ENCODE peak calls at places on chromosome 5, in six cellular contexts. B is choroid plexus epithelial cell, N is stomach, Z is lower leg skin, C is Peyer's patch, S is fibroblast of villous mesenchyme. M is an unnamed sample.

GRCh38 chr5:115627295-115627825 is 1.5 kb upstream of the TMED7 start:
- DNase-seq in N (no peak), S (no peak), C (no peak), Z (no peak), B (no peak), M (no peak)

GRCh38 chr5:167731951-167732350 is 559.5 kb upstream of the WWC1 start:
- DNase-seq in Z (no peak), C (no peak), B (no peak), N (no peak), S (no peak), M (no peak)

GRCh38 chr5:112434650-112435049 is 15.6 kb upstream of the EPB41L4A start:
- DNase-seq in S (no peak), C (no peak), Z (no peak), B (no peak), N (no peak), M (no peak)

GRCh38 chr5:64166201-64166959 is 737 bp downstream of the RNF180 start:
- DNase-seq in S (no peak), B (no peak), Z (no peak), N (no peak), C (no peak), M (no peak)

GRCh38 chr5:81422671-81423070 is 28.7 kb upstream of the ACOT12 start:
- DNase-seq in S (peak), B (peak), N (no peak), C (no peak), Z (no peak), M (peak)

GRCh38 chr5:137245438-137245837 is 253.7 kb downstream of the SPOCK1 start:
- DNase-seq in Z (no peak), N (no peak), B (no peak), S (no peak), C (no peak), M (no peak)

GRCh38 chr5:169151051-169151805 is 149.7 kb downstream of the SLIT3 start:
- DNase-seq in S (no peak), B (no peak), C (no peak), Z (no peak), N (no peak), M (no peak)

GRCh38 chr5:110853267-110853666 is 114.5 kb downstream of the SLC25A46 start:
- DNase-seq in C (no peak), Z (no peak), S (peak), N (no peak), B (peak), M (peak)

GRCh38 chr5:33441241-33441844 is 578 bp downstream of the TARS1 start:
- DNase-seq in B (no peak), N (no peak), C (peak), S (no peak), Z (no peak), M (no peak)

GRCh38 chr5:142684508-142685031 is 1.3 kb downstream of the FGF1 start:
- DNase-seq in B (peak), C (no peak), N (no peak), S (no peak), Z (no peak), M (no peak)

GRCh38 chr5:72378636-72379289 is 58.6 kb downstream of the PTCD2 start:
- DNase-seq in S (peak), C (no peak), B (peak), N (no peak), Z (peak), M (peak)

GRCh38 chr5:2139478-2139877 is 256.8 kb upstream of the IRX4 start:
- DNase-seq in Z (no peak), C (no peak), N (no peak), B (no peak), S (no peak), M (no peak)

GRCh38 chr5:57940236-57940635 is 457.6 kb upstream of the ACTBL2 start:
- DNase-seq in N (no peak), B (no peak), S (no peak), Z (no peak), C (no peak), M (no peak)

GRCh38 chr5:134122530-134122929 is 8.0 kb downstream of the TCF7 start:
- DNase-seq in B (no peak), S (no peak), N (peak), Z (no peak), C (peak), M (no peak)

GRCh38 chr5:116970318-116970717 is 395.7 kb upstream of the SEMA6A start:
- DNase-seq in Z (no peak), N (no peak), B (peak), S (no peak), C (no peak), M (no peak)

GRCh38 chr5:101163088-101163487 is 260.0 kb upstream of the ST8SIA4 start:
- DNase-seq in N (no peak), S (no peak), Z (no peak), C (no peak), B (no peak), M (no peak)

GRCh38 chr5:141716009-141716408 is 34.0 kb upstream of the ARAP3 start:
- DNase-seq in S (no peak), Z (no peak), N (no peak), B (peak), C (no peak), M (no peak)

GRCh38 chr5:150500905-150501304 is 7.0 kb upstream of the NDST1 start:
- DNase-seq in N (no peak), S (no peak), B (no peak), Z (no peak), C (no peak), M (no peak)

GRCh38 chr5:8538813-8539212 is 669.9 kb downstream of the MTRR start:
- DNase-seq in C (no peak), B (no peak), Z (no peak), S (no peak), N (no peak), M (no peak)

GRCh38 chr5:102539598-102539997 is 40.8 kb upstream of the SLCO6A1 start:
- DNase-seq in C (no peak), N (no peak), Z (no peak), B (peak), S (no peak), M (no peak)

GRCh38 chr5:142743677-142744441 is 26.3 kb upstream of the ARHGAP26 start:
- DNase-seq in S (no peak), N (no peak), B (peak), Z (no peak), C (no peak), M (peak)

GRCh38 chr5:128121679-128122078 is 38.1 kb downstream of the SLC12A2 start:
- DNase-seq in C (no peak), Z (no peak), N (peak), S (peak), B (no peak), M (no peak)

GRCh38 chr5:144332265-144332664 is 161.6 kb downstream of the KCTD16 start:
- DNase-seq in C (no peak), S (no peak), Z (no peak), B (peak), N (no peak), M (no peak)

GRCh38 chr5:13955896-13956295 is 11.4 kb upstream of the DNAH5 start:
- DNase-seq in S (no peak), B (no peak), Z (no peak), N (no peak), C (no peak), M (no peak)

GRCh38 chr5:158421329-158421728 is 562.4 kb upstream of the CLINT1 start:
- DNase-seq in C (peak), B (no peak), Z (no peak), N (no peak), S (no peak), M (no peak)

GRCh38 chr5:94793113-94793815 is 174.8 kb downstream of the SLF1 start:
- DNase-seq in C (no peak), N (no peak), Z (no peak), B (peak), S (peak), M (peak)

GRCh38 chr5:159319363-159319762 is 10.9 kb downstream of the IL12B start:
- DNase-seq in C (no peak), B (no peak), Z (no peak), S (no peak), N (no peak), M (no peak)

GRCh38 chr5:145936401-145937131 is at the start of gene SH3RF2:
- DNase-seq in S (peak), Z (peak), N (peak), B (peak), C (no peak), M (peak)

GRCh38 chr5:139341689-139342422 is at the start of gene PAIP2:
- DNase-seq in Z (peak), S (peak), N (peak), C (peak), B (peak), M (peak)

GRCh38 chr5:139341187-139341688 is 416 bp upstream of the PAIP2 start:
- DNase-seq in N (no peak), B (no peak), Z (no peak), C (no peak), S (no peak), M (no peak)

GRCh38 chr5:139342423-139342723 is 719 bp downstream of the PAIP2 start:
- DNase-seq in C (no peak), N (no peak), B (no peak), Z (no peak), S (no peak), M (no peak)

GRCh38 chr5:139344177-139344576 is 2.5 kb downstream of the PAIP2 start:
- DNase-seq in B (no peak), N (no peak), C (no peak), S (no peak), Z (no peak), M (no peak)

DNA sequence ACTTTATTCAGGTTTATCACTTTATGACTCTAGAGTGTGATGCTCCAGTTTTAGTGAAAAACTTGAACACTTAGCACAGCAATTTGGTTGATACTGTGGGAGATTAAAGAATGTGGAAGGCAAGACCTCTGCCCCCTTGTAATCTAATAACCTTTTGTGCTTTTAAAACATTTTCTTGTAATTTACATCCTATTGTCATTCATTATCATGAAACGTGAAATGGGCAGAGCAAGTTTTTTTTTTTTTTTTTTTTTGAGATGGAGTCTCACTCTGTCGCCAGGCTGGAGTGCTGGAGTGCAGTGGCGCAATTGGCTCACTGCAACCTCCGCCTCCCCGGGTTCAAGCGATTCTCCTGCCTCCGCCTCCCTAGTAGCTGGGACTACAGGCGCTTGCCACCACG is 1.8 kb downstream of the PAIP2 start:
- DNase-seq in B (no peak), Z (no peak), S (no peak), N (no peak), C (no peak), M (no peak)
- H3K4me3 ChIP-seq in B (peak), Z (no peak), S (peak), N (no peak), C (no peak), M (peak)

GRCh38 chr5:37771203-37771611 is 68.6 kb downstream of the GDNF start:
- DNase-seq in Z (no peak), C (no peak), S (no peak), N (no peak), B (peak), M (no peak)
- TF ChIP-seq CTCF in Z (no peak), C (no peak), S (no peak), N (no peak), B (no peak), M (no peak)

GRCh38 chr5:12323637-12324229 is 419.5 kb upstream of the CTNND2 start:
- DNase-seq in N (no peak), C (no peak), Z (no peak), B (no peak), S (no peak), M (no peak)
- H3K4me3 ChIP-seq in N (no peak), C (no peak), Z (no peak), B (no peak), S (no peak), M (no peak)

DNA sequence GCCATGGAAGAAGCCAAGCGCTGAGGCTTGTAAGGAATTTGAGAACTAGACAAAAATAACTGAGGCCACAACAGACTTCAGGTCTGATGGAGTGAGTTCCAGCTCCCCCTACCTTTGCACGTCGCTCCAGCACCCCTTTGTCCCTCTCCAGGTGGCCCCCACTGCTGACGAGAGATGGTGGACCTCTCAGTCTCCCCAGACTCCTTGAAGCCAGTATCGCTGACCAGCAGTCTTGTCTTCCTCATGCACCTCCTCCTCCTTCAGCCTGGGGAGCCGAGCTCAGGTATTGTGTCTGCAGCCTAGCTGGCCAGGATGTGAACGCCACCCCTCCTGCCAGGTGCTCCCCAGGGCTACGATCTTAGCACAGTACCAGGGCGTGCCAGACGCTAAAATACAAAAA is 5.2 kb downstream of the BTNL9 start:
- DNase-seq in Z (no peak), C (no peak), S (no peak), N (no peak), B (no peak), M (no peak)
- TF ChIP-seq CTCF in Z (no peak), C (no peak), S (no peak), N (no peak), B (no peak), M (no peak)

DNA sequence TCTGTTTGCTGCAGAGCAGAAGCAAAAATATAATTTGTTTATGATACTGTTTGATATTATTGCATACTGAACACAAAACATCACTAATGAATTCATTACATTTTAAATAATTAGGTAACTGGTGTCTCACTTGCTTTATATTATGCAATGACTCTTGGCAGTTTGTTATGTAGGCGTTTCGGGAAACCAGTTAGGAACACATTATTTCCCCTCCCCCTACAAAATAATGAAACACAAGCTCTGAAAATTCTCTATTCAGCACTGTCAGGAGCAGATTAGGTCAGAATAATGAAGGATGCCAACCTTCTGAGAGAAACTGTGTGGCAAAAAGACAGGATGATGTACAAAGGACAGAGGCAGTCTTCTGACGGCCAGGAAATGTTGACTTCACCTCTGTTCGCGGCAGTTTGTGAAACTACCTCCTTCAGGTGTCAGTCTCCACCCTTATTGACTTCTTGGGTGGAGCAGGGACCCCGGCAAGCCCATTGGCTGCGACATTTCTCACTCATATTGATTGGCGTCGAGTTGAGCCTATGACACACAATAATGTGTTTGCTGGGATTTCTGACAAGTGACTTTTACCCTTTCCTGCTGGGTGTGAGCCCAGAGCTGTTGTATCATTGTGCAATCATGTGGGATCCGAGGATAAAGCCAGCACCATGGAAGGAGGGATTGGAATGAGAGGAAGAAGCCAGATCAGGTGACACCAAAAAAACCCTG is 34.0 kb downstream of the SH3PXD2B start:
- DNase-seq in B (peak), N (peak), S (peak), Z (peak), C (no peak), M (peak)
- H3K4me3 ChIP-seq in B (no peak), N (no peak), S (no peak), Z (no peak), C (no peak), M (no peak)

M was measured in fibroblast of the aortic adventitia.